ENCODE peak calls at places on chromosomes 6 and 20, in eight cellular contexts. H, P, T, J, K, Q, O and R are unnamed samples.

GRCh38 chr6:112560651-112561050 is 213.5 kb downstream of the RFPL4B start:
- DNase-seq in H (no peak), K (no peak), O (no peak), P (no peak), T (no peak), Q (no peak), J (no peak), R (no peak)

GRCh38 chr20:47444584-47444983 is 57.1 kb upstream of the NCOA3 start:
- DNase-seq in K (no peak), H (no peak), J (no peak), P (no peak), T (no peak), Q (no peak), O (no peak), R (no peak)

GRCh38 chr6:149431905-149432775 is 32.1 kb downstream of the SUMO4 start:
- DNase-seq in H (peak), T (peak), Q (peak), K (peak), J (peak), P (peak), O (peak), R (peak)

GRCh38 chr6:43091020-43091419 is 14.9 kb downstream of the PTK7 start:
- DNase-seq in P (no peak), H (no peak), O (no peak), K (no peak), Q (no peak), J (no peak), T (no peak), R (no peak)

GRCh38 chr6:100099189-100100074 is 105.4 kb upstream of the MCHR2 start:
- DNase-seq in Q (peak), H (no peak), T (no peak), J (no peak), K (peak), O (no peak), P (peak), R (no peak)

GRCh38 chr6:169249057-169249456 is 4.6 kb downstream of the THBS2 start:
- DNase-seq in T (no peak), Q (no peak), O (no peak), K (peak), P (no peak), J (no peak), H (no peak), R (no peak)

GRCh38 chr6:135922170-135922569 is 70.7 kb downstream of the PDE7B start:
- DNase-seq in K (peak), O (peak), P (no peak), H (no peak), J (peak), Q (peak), T (no peak), R (no peak)

GRCh38 chr6:46022110-46022948 is 6.7 kb upstream of the CLIC5 start:
- DNase-seq in P (no peak), Q (no peak), J (no peak), T (peak), O (no peak), H (no peak), K (no peak), R (no peak)

GRCh38 chr6:28424163-28424562 is 19.1 kb downstream of the ZSCAN23 start:
- DNase-seq in P (no peak), J (no peak), T (peak), Q (no peak), O (no peak), K (no peak), H (no peak), R (no peak)

GRCh38 chr6:56529594-56530191 is 113.0 kb downstream of the DST start:
- DNase-seq in K (peak), T (no peak), O (no peak), Q (no peak), J (peak), P (no peak), H (no peak), R (no peak)

GRCh38 chr6:165621950-165622349 is 41.1 kb downstream of the PDE10A start:
- DNase-seq in J (no peak), H (no peak), K (no peak), T (no peak), P (no peak), O (no peak), Q (no peak), R (no peak)

GRCh38 chr6:89828988-89829590 is 591 bp upstream of the CASP8AP2 start:
- DNase-seq in J (no peak), K (no peak), O (peak), P (no peak), T (no peak), H (no peak), Q (peak), R (no peak)

GRCh38 chr6:37260063-37260843 is 2.3 kb upstream of the TMEM217 start:
- DNase-seq in H (no peak), T (peak), J (no peak), K (no peak), Q (no peak), P (no peak), O (no peak), R (no peak)

GRCh38 chr6:3882865-3883264 is 33.7 kb downstream of the FAM50B start:
- DNase-seq in Q (peak), T (no peak), H (no peak), O (no peak), K (peak), J (no peak), P (no peak), R (no peak)